ENCODE peak calls at places on chromosomes 12 and 14, in five cellular contexts. C is epithelial cell of proximal tubule; B is NCI-H345; E is stimulated activated CD4-positive, alpha-beta T cell treated with anti-CD3 and anti-CD28 coated beads, Interleukin-1b, Interleukin-23, amount 100 ng/mL, for 24 hours; M is stomach. X is an unnamed sample.

GRCh38 chr12:24839268-24839791 is 109.6 kb downstream of the BCAT1 start:
- DNase-seq in B (no peak), E (peak), M (no peak), C (no peak), X (no peak)

GRCh38 chr14:56119221-56119967 is 1.2 kb downstream of the PELI2 start:
- DNase-seq in C (no peak), E (no peak), M (peak), B (peak), X (peak)

GRCh38 chr12:116863275-116863767 is 17.9 kb downstream of the HRK start:
- DNase-seq in B (no peak), M (no peak), E (no peak), C (no peak), X (peak)

GRCh38 chr14:74959596-74960180 is 4.3 kb upstream of the PGF start:
- DNase-seq in C (no peak), B (no peak), M (no peak), E (no peak), X (no peak)

GRCh38 chr12:84056-84455 is 17.5 kb downstream of the IQSEC3 start:
- DNase-seq in E (no peak), C (no peak), M (no peak), B (peak), X (peak)

GRCh38 chr14:36784541-36784940 is 122.9 kb downstream of the PAX9 start:
- DNase-seq in B (peak), M (no peak), E (no peak), C (no peak), X (no peak)

GRCh38 chr12:56884421-56884820 is 49.8 kb downstream of the SDR9C7 start:
- DNase-seq in C (no peak), M (no peak), E (no peak), B (no peak), X (no peak)

GRCh38 chr14:27845241-27845850 is 921.2 kb upstream of the FOXG1 start:
- DNase-seq in M (no peak), C (no peak), B (no peak), E (no peak), X (peak)

GRCh38 chr12:116551952-116552749 is 7.0 kb upstream of the MAP1LC3B2 start:
- DNase-seq in B (no peak), E (no peak), C (no peak), M (no peak), X (peak)

GRCh38 chr12:75289678-75290200 is 40.4 kb downstream of the CAPS2 start:
- DNase-seq in C (no peak), M (no peak), E (no peak), B (no peak), X (no peak)

GRCh38 chr12:78863482-78864427 is 819 bp upstream of the SYT1 start:
- DNase-seq in C (no peak), B (peak), E (no peak), M (no peak), X (peak)

GRCh38 chr12:66803972-66804371 is 125.1 kb upstream of the GRIP1 start:
- DNase-seq in B (no peak), C (no peak), E (no peak), M (no peak), X (no peak)

X was measured in testis.